ENCODE peak calls at places on chromosomes 13 and 19, in seven cellular contexts. One of them, this sample, is unnamed.

GRCh38 chr13:112067871-112068305 is 939 bp downstream of the SOX1 start:
- DNase-seq in T-helper 17 cell: no peak
- DNase-seq in RPMI7951: no peak
- DNase-seq in heart left ventricle: no peak
- DNase-seq in neural crest cell: no peak
- DNase-seq in BJ: no peak
- DNase-seq in endothelial cell: no peak
- DNase-seq in this sample: peak; percentile 79

GRCh38 chr19:44626067-44626624 is 12.8 kb downstream of the IGSF23 start:
- DNase-seq in T-helper 17 cell: no peak
- DNase-seq in RPMI7951: peak; percentile 94
- DNase-seq in heart left ventricle: no peak
- DNase-seq in neural crest cell: no peak
- DNase-seq in BJ: peak; percentile 95
- DNase-seq in endothelial cell: no peak
- DNase-seq in this sample: peak; percentile 94

GRCh38 chr19:4640247-4641000 is 1.1 kb downstream of the TNFAIP8L1 start:
- DNase-seq in T-helper 17 cell: no peak
- DNase-seq in RPMI7951: no peak
- DNase-seq in heart left ventricle: no peak
- DNase-seq in neural crest cell: no peak
- DNase-seq in BJ: no peak
- DNase-seq in endothelial cell: no peak
- DNase-seq in this sample: no peak

GRCh38 chr13:112867301-112867711 is 101.7 kb upstream of the MCF2L start:
- DNase-seq in T-helper 17 cell: no peak
- DNase-seq in RPMI7951: no peak
- DNase-seq in heart left ventricle: no peak
- DNase-seq in neural crest cell: no peak
- DNase-seq in BJ: no peak
- DNase-seq in endothelial cell: no peak
- DNase-seq in this sample: no peak

GRCh38 chr19:49690656-49691242 is at the start of gene CPT1C:
- DNase-seq in T-helper 17 cell: no peak
- DNase-seq in RPMI7951: peak; percentile 58
- DNase-seq in heart left ventricle: peak; percentile 82
- DNase-seq in neural crest cell: peak; percentile 84
- DNase-seq in BJ: no peak
- DNase-seq in endothelial cell: peak; percentile 79
- DNase-seq in this sample: peak; percentile 90

GRCh38 chr13:49481788-49482187 is 14.0 kb upstream of the PHF11 start:
- DNase-seq in T-helper 17 cell: no peak
- DNase-seq in RPMI7951: no peak
- DNase-seq in heart left ventricle: no peak
- DNase-seq in neural crest cell: no peak
- DNase-seq in BJ: no peak
- DNase-seq in endothelial cell: no peak
- DNase-seq in this sample: no peak

GRCh38 chr13:110687736-110688135 is 18.2 kb downstream of the CARS2 start:
- DNase-seq in T-helper 17 cell: no peak
- DNase-seq in RPMI7951: no peak
- DNase-seq in heart left ventricle: no peak
- DNase-seq in neural crest cell: no peak
- DNase-seq in BJ: no peak
- DNase-seq in endothelial cell: no peak
- DNase-seq in this sample: no peak

GRCh38 chr19:28793391-28794168 is 419.4 kb downstream of the UQCRFS1 start:
- DNase-seq in T-helper 17 cell: no peak
- DNase-seq in RPMI7951: no peak
- DNase-seq in heart left ventricle: peak; percentile 18
- DNase-seq in neural crest cell: peak; percentile 1
- DNase-seq in BJ: no peak
- DNase-seq in endothelial cell: peak; percentile 15
- DNase-seq in this sample: peak; percentile 28

GRCh38 chr13:99969368-99969933 is 2.1 kb downstream of the ZIC5 start:
- DNase-seq in T-helper 17 cell: no peak
- DNase-seq in RPMI7951: no peak
- DNase-seq in heart left ventricle: no peak
- DNase-seq in neural crest cell: no peak
- DNase-seq in BJ: no peak
- DNase-seq in endothelial cell: peak; percentile 25
- DNase-seq in this sample: no peak

This sample was measured in Daoy.